ENCODE peak calls at places on chromosomes 5 and 9, in four cellular contexts. L, V, W and D are unnamed samples.

GRCh38 chr5:2995035-2995434 is 243.6 kb upstream of the IRX2 start:
- DNase-seq in W (no peak), V (no peak), L (no peak), D (no peak)

GRCh38 chr5:149636861-149637246 is 55.6 kb downstream of the ARHGEF37 start:
- DNase-seq in V (peak; percentile 57), W (peak; percentile 89), L (peak; percentile 62), D (peak; percentile 40)

GRCh38 chr5:157150995-157151394 is 8.3 kb upstream of the MED7 start:
- DNase-seq in L (no peak), V (no peak), W (no peak), D (no peak)

GRCh38 chr5:153968761-153969562 is 69.7 kb downstream of the FAM114A2 start:
- DNase-seq in L (no peak), W (no peak), V (no peak), D (no peak)

GRCh38 chr5:11319851-11320580 is 559.0 kb upstream of the DAP start:
- DNase-seq in W (no peak), V (no peak), L (peak; percentile 12), D (peak; percentile 53)

GRCh38 chr5:170761048-170761707 is 22.3 kb upstream of the GABRP start:
- DNase-seq in L (no peak), W (no peak), V (no peak), D (no peak)

GRCh38 chr9:2459756-2460155 is 161.8 kb upstream of the VLDLR start:
- DNase-seq in W (no peak), V (no peak), L (no peak), D (no peak)

GRCh38 chr5:132090107-132090506 is 16.5 kb downstream of the CSF2 start:
- DNase-seq in L (peak; percentile 93), W (no peak), V (peak; percentile 60), D (peak; percentile 71)

GRCh38 chr5:155260798-155261197 is 247.2 kb downstream of the KIF4B start:
- DNase-seq in V (no peak), W (no peak), L (no peak), D (no peak)

GRCh38 chr9:26863074-26863473 is 29.5 kb downstream of the CAAP1 start:
- DNase-seq in V (no peak), W (no peak), L (peak; percentile 2), D (no peak)

GRCh38 chr5:19917588-19917987 is 70.4 kb downstream of the CDH18 start:
- DNase-seq in L (no peak), W (no peak), V (no peak), D (no peak)

GRCh38 chr9:112559629-112560413 is 73.2 kb downstream of the KIAA1958 start:
- DNase-seq in V (no peak), W (no peak), L (no peak), D (no peak)

GRCh38 chr5:132586063-132586462 is 29.3 kb downstream of the RAD50 start:
- DNase-seq in L (no peak), W (no peak), V (no peak), D (no peak)

GRCh38 chr5:74622122-74622521 is 18.4 kb downstream of the ENC1 start:
- DNase-seq in L (no peak), V (no peak), W (no peak), D (no peak)

GRCh38 chr9:127976498-127976897 is 4.3 kb downstream of the EEIG1 start:
- DNase-seq in L (no peak), V (no peak), W (no peak), D (no peak)

GRCh38 chr5:22557251-22557650 is 295.9 kb downstream of the CDH12 start:
- DNase-seq in V (no peak), L (no peak), W (no peak), D (no peak)

GRCh38 chr5:131613423-131613822 is 21.6 kb downstream of the RAPGEF6 start:
- DNase-seq in W (no peak), V (no peak), L (no peak), D (no peak)

GRCh38 chr5:117246386-117246785 is 671.8 kb upstream of the SEMA6A start:
- DNase-seq in L (no peak), V (no peak), W (no peak), D (no peak)

GRCh38 chr9:131627846-131628820 is 82.8 kb downstream of the PRRT1B start:
- DNase-seq in W (no peak), L (peak; percentile 71), V (no peak), D (no peak)

GRCh38 chr5:149156435-149157083 is 15.3 kb downstream of the ABLIM3 start:
- DNase-seq in W (no peak), V (no peak), L (peak; percentile 52), D (no peak)

GRCh38 chr5:35859101-35859661 is 2.5 kb downstream of the IL7R start:
- DNase-seq in W (no peak), L (peak; percentile 28), V (peak; percentile 40), D (no peak)
- H3K4me3 ChIP-seq in W (no peak overlapping the region), L (peak overlapping the region; percentile 37), V (no peak overlapping the region), D (no peak overlapping the region)

DNA sequence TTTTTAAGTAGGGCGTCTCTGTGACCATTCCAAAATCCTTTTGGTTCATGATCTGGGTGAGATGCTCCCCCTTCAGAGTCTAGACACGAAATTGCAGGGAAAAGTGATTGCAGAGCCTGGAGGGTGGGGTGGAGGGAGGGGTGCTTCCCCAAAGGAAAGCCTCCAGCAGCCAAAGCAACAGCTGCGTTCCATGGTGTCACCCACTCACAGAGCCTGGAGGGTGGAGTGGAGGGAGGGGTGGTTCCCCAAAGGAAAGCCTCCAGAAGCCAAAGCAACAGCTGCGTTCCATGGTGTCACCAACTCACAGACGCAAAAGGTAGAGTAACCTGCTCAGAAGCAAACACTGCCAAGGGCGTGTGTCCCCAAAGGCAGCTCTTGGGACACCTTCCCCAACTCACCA is 22.6 kb downstream of the SLC6A18 start:
- DNase-seq in L (no peak), V (no peak), W (no peak), D (no peak)
- H3K27me3 ChIP-seq in L (peaks cover 3% of the 10 kb centered on the region), V (no peaks in the 10 kb centered on the region), W (no peaks in the 10 kb centered on the region), D (peaks cover 80% of the 10 kb centered on the region)

GRCh38 chr9:89315482-89315881 is 2.8 kb upstream of the SECISBP2 start:
- DNase-seq in W (no peak), L (no peak), V (no peak), D (no peak)
- H3K4me3 ChIP-seq in W (no peak overlapping the region), L (no peak overlapping the region), V (no peak overlapping the region), D (no peak overlapping the region)

GRCh38 chr5:141882594-141883183 is 4.5 kb upstream of the PCDH1 start:
- DNase-seq in V (no peak), L (no peak), W (no peak), D (no peak)
- H3K27me3 ChIP-seq in V (peaks cover 26% of the 10 kb centered on the region), L (peaks cover 58% of the 10 kb centered on the region), W (no peaks in the 10 kb centered on the region), D (peaks cover 62% of the 10 kb centered on the region)

GRCh38 chr9:124017929-124018730 is 6.6 kb downstream of the LHX2 start:
- DNase-seq in V (no peak), W (no peak), L (no peak), D (no peak)

GRCh38 chr9:124020520-124021384 is 9.2 kb downstream of the LHX2 start:
- DNase-seq in V (no peak), W (no peak), L (no peak), D (no peak)

GRCh38 chr9:124021385-124021769 is 9.8 kb downstream of the LHX2 start:
- DNase-seq in W (no peak), L (no peak), V (no peak), D (no peak)

GRCh38 chr9:124018731-124019697 is 7.4 kb downstream of the LHX2 start:
- DNase-seq in V (no peak), L (no peak), W (no peak), D (no peak)

GRCh38 chr9:124019771-124020519 is 8.4 kb downstream of the LHX2 start:
- DNase-seq in L (no peak), W (no peak), V (no peak), D (no peak)
- H3K4me3 ChIP-seq in L (no peak overlapping the region), W (no peak overlapping the region), V (no peak overlapping the region), D (no peak overlapping the region)

GRCh38 chr9:135145312-135145711 is 57.8 kb downstream of the OLFM1 start:
- DNase-seq in V (no peak), L (no peak), W (no peak), D (no peak)
- H3K27me3 ChIP-seq in V (no peaks in the 10 kb centered on the region), L (no peaks in the 10 kb centered on the region), W (no peaks in the 10 kb centered on the region), D (no peaks in the 10 kb centered on the region)

DNA sequence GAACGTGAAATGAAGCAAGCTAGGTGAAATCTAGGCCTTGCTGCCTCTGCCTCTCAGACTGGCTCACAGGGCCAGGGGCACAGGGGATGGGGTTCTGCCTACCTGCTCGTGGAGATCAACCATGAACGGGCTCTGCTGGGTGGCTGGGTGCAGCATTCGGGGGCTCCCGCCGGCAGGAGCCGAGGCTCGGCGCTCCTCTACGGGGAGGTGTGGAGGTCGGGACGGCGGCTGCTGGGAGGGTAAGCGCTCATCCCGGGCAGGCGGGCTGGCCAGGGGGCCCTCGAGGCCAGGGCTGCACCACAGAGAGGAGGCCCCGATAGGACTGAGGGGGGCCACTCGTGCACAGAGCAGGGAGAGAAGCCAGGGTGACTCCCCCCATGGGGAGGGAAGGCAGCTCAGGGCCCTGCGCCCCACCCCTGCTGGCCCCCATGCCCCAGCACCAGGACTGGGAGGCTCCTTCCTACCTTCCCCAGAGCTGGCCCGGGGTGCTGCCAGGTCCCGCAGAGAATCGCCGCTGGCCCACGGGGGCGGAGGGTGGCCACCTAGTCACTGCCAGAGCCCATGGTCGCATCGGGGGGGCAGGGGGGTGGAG is 5.2 kb downstream of the RNF44 start:
- DNase-seq in L (no peak), V (no peak), W (no peak), D (no peak)
- H3K4me3 ChIP-seq in L (no peak overlapping the region), V (no peak overlapping the region), W (no peak overlapping the region), D (no peak overlapping the region)

GRCh38 chr5:123091988-123092583 is 3.0 kb downstream of the PRDM6 start:
- DNase-seq in W (no peak), L (peak; percentile 13), V (no peak), D (no peak)

GRCh38 chr5:123093279-123094226 is 4.5 kb downstream of the PRDM6 start:
- DNase-seq in L (peak; percentile 30), V (no peak), W (no peak), D (no peak)

GRCh38 chr5:123094227-123094918 is 5.3 kb downstream of the PRDM6 start:
- DNase-seq in W (no peak), L (peak; percentile 38), V (no peak), D (no peak)

GRCh38 chr5:123091258-123091987 is 2.4 kb downstream of the PRDM6 start:
- DNase-seq in V (peak; percentile 62), W (no peak), L (peak; percentile 15), D (no peak)

DNA sequence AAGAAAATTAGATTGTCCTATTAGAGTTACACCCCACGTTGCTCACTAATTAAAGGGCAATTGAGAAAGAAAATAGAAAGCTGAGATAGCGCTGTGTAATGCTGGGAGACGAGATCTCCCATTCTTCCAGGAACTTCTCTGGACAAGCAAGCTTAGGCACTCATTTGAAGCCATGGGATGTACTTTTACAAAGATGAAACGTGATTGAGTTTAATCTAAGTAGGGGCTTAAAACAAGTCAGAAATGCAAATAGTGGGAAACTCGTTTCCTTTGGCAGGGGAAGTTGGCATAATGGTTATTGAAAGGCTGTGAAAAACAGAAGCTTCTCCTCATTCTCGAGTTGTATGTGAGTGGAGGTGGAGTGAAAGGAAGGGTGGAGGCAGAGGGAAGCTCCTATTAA is 3.7 kb downstream of the PRDM6 start:
- DNase-seq in W (no peak), L (peak; percentile 19), V (peak; percentile 10), D (no peak)
- H3K27me3 ChIP-seq in W (no peaks in the 10 kb centered on the region), L (peaks cover 57% of the 10 kb centered on the region), V (peaks cover 72% of the 10 kb centered on the region), D (peaks cover 50% of the 10 kb centered on the region)